ENCODE peak calls at places on chromosomes 5 and 9, in four cellular contexts. One of them, this sample, is unnamed.

GRCh38 chr5:39236718-39237117 is 17.4 kb upstream of the FYB1 start:
- DNase-seq in testis: no peak
- DNase-seq in GM23248: no peak
- DNase-seq in hepatocyte: no peak
- DNase-seq in this sample: no peak

GRCh38 chr9:110802416-110803035 is 133.9 kb downstream of the MUSK start:
- DNase-seq in testis: no peak
- DNase-seq in GM23248: peak; percentile 83
- DNase-seq in hepatocyte: no peak
- DNase-seq in this sample: no peak

GRCh38 chr5:140240987-140241706 is 61.8 kb downstream of the PFDN1 start:
- DNase-seq in testis: peak; percentile 95
- DNase-seq in GM23248: peak; percentile 95
- DNase-seq in hepatocyte: peak; percentile 90
- DNase-seq in this sample: peak; percentile 92

GRCh38 chr5:36885566-36886485 is 9.3 kb downstream of the NIPBL start:
- DNase-seq in hepatocyte: no peak
- DNase-seq in testis: no peak
- DNase-seq in GM23248: no peak
- DNase-seq in this sample: no peak

GRCh38 chr5:35920890-35921289 is 17.5 kb downstream of the CAPSL start:
- DNase-seq in testis: no peak
- DNase-seq in hepatocyte: peak; percentile 21
- DNase-seq in GM23248: peak; percentile 26
- DNase-seq in this sample: no peak

GRCh38 chr5:39283231-39283818 is 64.0 kb upstream of the FYB1 start:
- DNase-seq in hepatocyte: peak; percentile 82
- DNase-seq in GM23248: peak; percentile 84
- DNase-seq in testis: peak; percentile 55
- DNase-seq in this sample: no peak

GRCh38 chr5:147819371-147819770 is 12.1 kb downstream of the SPINK1 start:
- DNase-seq in GM23248: no peak
- DNase-seq in testis: no peak
- DNase-seq in hepatocyte: no peak
- DNase-seq in this sample: no peak

GRCh38 chr5:109645591-109646236 is 44.0 kb upstream of the MAN2A1 start:
- DNase-seq in GM23248: no peak
- DNase-seq in testis: no peak
- DNase-seq in hepatocyte: no peak
- DNase-seq in this sample: no peak

GRCh38 chr5:42840279-42840678 is 28.6 kb upstream of the SELENOP start:
- DNase-seq in GM23248: peak; percentile 86
- DNase-seq in testis: peak; percentile 76
- DNase-seq in hepatocyte: peak; percentile 66
- DNase-seq in this sample: peak; percentile 72

GRCh38 chr5:171872666-171873065 is 87.0 kb downstream of the SMIM23 start:
- DNase-seq in hepatocyte: no peak
- DNase-seq in testis: no peak
- DNase-seq in GM23248: peak; percentile 32
- DNase-seq in this sample: no peak

GRCh38 chr5:143239877-143240518 is 163.5 kb downstream of the NR3C1 start:
- DNase-seq in hepatocyte: no peak
- DNase-seq in GM23248: no peak
- DNase-seq in testis: no peak
- DNase-seq in this sample: no peak

GRCh38 chr5:95007953-95008596 is 276.8 kb downstream of the MCTP1 start:
- DNase-seq in hepatocyte: no peak
- DNase-seq in testis: no peak
- DNase-seq in GM23248: no peak
- DNase-seq in this sample: no peak

GRCh38 chr5:143652104-143652700 is 159.8 kb upstream of the HMHB1 start:
- DNase-seq in GM23248: peak; percentile 54
- DNase-seq in hepatocyte: no peak
- DNase-seq in testis: no peak
- DNase-seq in this sample: no peak

GRCh38 chr9:127580371-127580770 is 31.7 kb upstream of the STXBP1 start:
- DNase-seq in hepatocyte: no peak
- DNase-seq in GM23248: no peak
- DNase-seq in testis: no peak
- DNase-seq in this sample: no peak
- H3K27ac ChIP-seq in hepatocyte: no peak overlapping the region
- H3K27ac ChIP-seq in GM23248: no peak overlapping the region
- H3K27ac ChIP-seq in testis: peak overlapping the region; percentile 66
- H3K27ac ChIP-seq in this sample: no peak overlapping the region

DNA sequence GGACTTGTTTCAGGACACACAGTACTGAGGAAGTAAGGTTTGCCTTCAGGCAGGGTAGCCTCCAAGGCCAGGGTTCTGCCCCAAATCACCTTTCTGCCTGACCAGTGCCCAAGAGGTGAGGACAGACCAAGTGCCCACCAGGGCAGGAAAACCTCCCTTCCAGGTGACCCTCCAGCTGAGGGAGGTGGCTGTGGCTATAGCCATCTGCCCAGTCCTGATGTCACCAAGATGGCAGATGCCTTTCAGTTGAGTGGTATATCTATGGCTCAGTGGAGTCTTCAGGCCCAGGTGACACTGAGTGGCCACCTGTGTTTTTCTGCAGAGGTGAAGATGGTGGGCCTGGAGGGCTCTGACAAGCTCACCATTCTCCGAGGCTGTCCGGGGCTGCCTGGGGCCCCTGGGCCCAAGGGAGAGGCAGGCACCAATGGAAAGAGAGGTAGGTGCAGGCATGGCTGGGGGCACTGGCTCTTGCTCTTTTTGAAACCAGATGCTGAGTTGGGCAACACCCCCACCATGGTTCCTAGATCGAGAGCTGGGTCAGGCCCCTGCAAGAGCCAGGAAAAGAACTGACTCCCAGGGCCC is 1.7 kb downstream of the FCN2 start:
- DNase-seq in testis: no peak
- DNase-seq in GM23248: no peak
- DNase-seq in hepatocyte: no peak
- DNase-seq in this sample: no peak
- H3K27me3 ChIP-seq in testis: no peaks in the 10 kb centered on the region
- H3K27me3 ChIP-seq in GM23248: peaks cover 19% of the 10 kb centered on the region
- H3K27me3 ChIP-seq in hepatocyte: no peaks in the 10 kb centered on the region
- H3K27me3 ChIP-seq in this sample: peaks cover 11% of the 10 kb centered on the region

GRCh38 chr9:126474201-126474765 is 139.4 kb upstream of the LMX1B start:
- DNase-seq in hepatocyte: no peak
- DNase-seq in GM23248: peak; percentile 83
- DNase-seq in testis: no peak
- DNase-seq in this sample: no peak
- H3K4me1 ChIP-seq in hepatocyte: no peaks in the 10 kb centered on the region
- H3K4me1 ChIP-seq in GM23248: peaks cover 53% of the 10 kb centered on the region
- H3K4me1 ChIP-seq in testis: peaks cover 13% of the 10 kb centered on the region
- H3K4me1 ChIP-seq in this sample: no peaks in the 10 kb centered on the region

GRCh38 chr9:126365780-126366179 is 39.2 kb downstream of the MVB12B start:
- DNase-seq in hepatocyte: no peak
- DNase-seq in GM23248: no peak
- DNase-seq in testis: no peak
- DNase-seq in this sample: no peak

GRCh38 chr9:126367646-126368419 is 41.2 kb downstream of the MVB12B start:
- DNase-seq in GM23248: no peak
- DNase-seq in hepatocyte: peak; percentile 72
- DNase-seq in testis: no peak
- DNase-seq in this sample: no peak

GRCh38 chr9:126363847-126364671 is 37.4 kb downstream of the MVB12B start:
- DNase-seq in testis: no peak
- DNase-seq in hepatocyte: no peak
- DNase-seq in GM23248: no peak
- DNase-seq in this sample: no peak

GRCh38 chr9:126367139-126367538 is 40.5 kb downstream of the MVB12B start:
- DNase-seq in GM23248: no peak
- DNase-seq in testis: no peak
- DNase-seq in hepatocyte: no peak
- DNase-seq in this sample: no peak

GRCh38 chr9:126366366-126367011 is 39.9 kb downstream of the MVB12B start:
- DNase-seq in testis: no peak
- DNase-seq in hepatocyte: no peak
- DNase-seq in GM23248: peak; percentile 48
- DNase-seq in this sample: peak; percentile 34
- H3K27ac ChIP-seq in testis: no peak overlapping the region
- H3K27ac ChIP-seq in hepatocyte: peak overlapping the region; percentile 28
- H3K27ac ChIP-seq in GM23248: no peak overlapping the region
- H3K27ac ChIP-seq in this sample: peak overlapping the region; percentile 45

GRCh38 chr9:86941196-86941595 is 6.1 kb downstream of the GAS1 start:
- DNase-seq in GM23248: no peak
- DNase-seq in testis: no peak
- DNase-seq in hepatocyte: no peak
- DNase-seq in this sample: no peak

GRCh38 chr9:86940774-86941173 is 6.5 kb downstream of the GAS1 start:
- DNase-seq in GM23248: no peak
- DNase-seq in testis: no peak
- DNase-seq in hepatocyte: no peak
- DNase-seq in this sample: no peak

GRCh38 chr9:86939311-86939710 is 8.0 kb downstream of the GAS1 start:
- DNase-seq in hepatocyte: no peak
- DNase-seq in GM23248: no peak
- DNase-seq in testis: no peak
- DNase-seq in this sample: no peak

GRCh38 chr9:86939896-86940295 is 7.4 kb downstream of the GAS1 start:
- DNase-seq in testis: no peak
- DNase-seq in GM23248: no peak
- DNase-seq in hepatocyte: no peak
- DNase-seq in this sample: no peak

DNA sequence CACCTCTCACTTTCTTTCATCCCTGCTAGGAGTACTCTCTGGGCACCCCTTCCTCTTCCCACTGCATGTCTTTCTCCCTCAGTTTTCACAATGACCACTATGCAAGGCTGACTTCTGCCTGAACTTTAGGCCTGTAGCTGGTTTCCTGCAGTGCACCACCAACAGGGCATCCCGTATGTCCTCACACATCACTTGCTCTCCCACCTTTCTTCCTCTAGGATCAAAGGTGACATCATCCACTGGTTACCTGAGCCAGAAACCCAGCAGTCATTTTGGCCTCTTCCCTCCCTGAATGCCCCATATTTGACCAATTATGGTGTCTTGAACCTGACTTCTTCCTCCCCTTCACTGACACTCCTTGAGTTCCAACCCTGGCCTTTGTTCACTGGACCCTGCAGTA is 8.5 kb downstream of the GAS1 start:
- DNase-seq in testis: no peak
- DNase-seq in hepatocyte: no peak
- DNase-seq in GM23248: no peak
- DNase-seq in this sample: no peak
- H3K27me3 ChIP-seq in testis: no peaks in the 10 kb centered on the region
- H3K27me3 ChIP-seq in hepatocyte: peaks cover 38% of the 10 kb centered on the region
- H3K27me3 ChIP-seq in GM23248: no peaks in the 10 kb centered on the region
- H3K27me3 ChIP-seq in this sample: peaks cover 46% of the 10 kb centered on the region

GRCh38 chr5:159459132-159459627 is 128.9 kb upstream of the IL12B start:
- DNase-seq in testis: no peak
- DNase-seq in hepatocyte: no peak
- DNase-seq in GM23248: no peak
- DNase-seq in this sample: no peak
- H3K4me1 ChIP-seq in testis: no peaks in the 10 kb centered on the region
- H3K4me1 ChIP-seq in hepatocyte: peaks cover 1% of the 10 kb centered on the region
- H3K4me1 ChIP-seq in GM23248: peaks cover 21% of the 10 kb centered on the region
- H3K4me1 ChIP-seq in this sample: no peaks in the 10 kb centered on the region